ENCODE peak calls at places on chromosome 13, in ten cellular contexts. K, R, M, S, E, O, N, H, W and Q are unnamed samples.
A peak's percentile ranks its signal among the peaks of the same experiment; 100 is the strongest.

GRCh38 chr13:113110852-113111315 is 5.3 kb downstream of the F7 start:
- DNase-seq in W (no peak), S (no peak), N (peak; percentile 58), O (no peak), K (no peak), M (no peak), E (no peak), R (no peak), H (no peak), Q (no peak)

GRCh38 chr13:64767054-64767453 is 2463.1 kb downstream of the PCDH9 start:
- DNase-seq in M (no peak), S (no peak), H (no peak), K (no peak), W (no peak), O (no peak), N (no peak), E (no peak), R (no peak), Q (no peak)

GRCh38 chr13:97573011-97573410 is 139.0 kb downstream of the RAP2A start:
- DNase-seq in R (peak; percentile 88), E (no peak), M (no peak), O (no peak), N (no peak), K (no peak), W (no peak), H (no peak), S (no peak), Q (no peak)

GRCh38 chr13:98411617-98412310 is 165.1 kb downstream of the STK24 start:
- DNase-seq in W (no peak), N (peak; percentile 71), H (no peak), K (no peak), O (no peak), R (no peak), E (peak; percentile 3), M (no peak), S (no peak), Q (no peak)

GRCh38 chr13:49062297-49062896 is 86.7 kb downstream of the FNDC3A start:
- DNase-seq in M (no peak), K (no peak), S (no peak), R (peak; percentile 19), E (no peak), O (no peak), H (no peak), N (no peak), W (no peak), Q (no peak)

GRCh38 chr13:107370036-107370785 is 802.3 kb upstream of the ARGLU1 start:
- DNase-seq in W (no peak), E (no peak), K (no peak), M (no peak), S (no peak), R (peak; percentile 63), H (no peak), N (no peak), O (no peak), Q (no peak)

GRCh38 chr13:98307744-98308524 is 130.9 kb upstream of the RNF113B start:
- DNase-seq in M (no peak), K (no peak), H (no peak), O (no peak), R (peak; percentile 89), E (no peak), W (no peak), N (no peak), S (no peak), Q (no peak)

GRCh38 chr13:76696370-76696769 is 189.8 kb downstream of the KCTD12 start:
- DNase-seq in K (no peak), N (no peak), R (no peak), H (no peak), O (no peak), E (no peak), W (no peak), M (no peak), S (no peak), Q (no peak)

GRCh38 chr13:108621421-108621820 is 8.0 kb upstream of the MYO16 start:
- DNase-seq in H (no peak), M (no peak), N (no peak), R (no peak), S (no peak), K (no peak), W (no peak), O (no peak), E (no peak), Q (no peak)

GRCh38 chr13:95948646-95949045 is 104.6 kb downstream of the UGGT2 start:
- DNase-seq in R (peak; percentile 6), K (no peak), N (no peak), W (no peak), S (no peak), O (no peak), M (no peak), E (no peak), H (no peak), Q (no peak)

GRCh38 chr13:80755925-80756324 is 415.0 kb upstream of the SPRY2 start:
- DNase-seq in S (peak; percentile 44), H (no peak), N (no peak), K (no peak), E (no peak), R (no peak), O (no peak), M (no peak), W (peak; percentile 59), Q (no peak)

GRCh38 chr13:97237388-97237787 is 15.3 kb downstream of the MBNL2 start:
- DNase-seq in R (no peak), W (no peak), M (no peak), S (no peak), N (no peak), E (no peak), O (no peak), K (no peak), H (no peak), Q (no peak)

GRCh38 chr13:53778937-53779336 is 750.3 kb downstream of the OLFM4 start:
- DNase-seq in E (no peak), H (no peak), N (no peak), W (no peak), S (no peak), O (no peak), K (no peak), R (no peak), M (no peak), Q (no peak)

GRCh38 chr13:29487466-29488454 is 107.7 kb downstream of the SLC7A1 start:
- DNase-seq in N (peak; percentile 44), K (no peak), M (no peak), W (no peak), E (no peak), S (no peak), R (no peak), H (no peak), O (no peak), Q (no peak)

GRCh38 chr13:97030705-97031452 is 36.6 kb upstream of the OXGR1 start:
- DNase-seq in W (peak; percentile 12), O (no peak), H (peak; percentile 22), R (peak; percentile 62), N (no peak), E (no peak), S (no peak), K (no peak), M (peak; percentile 34), Q (no peak)

GRCh38 chr13:73056054-73056962 is 2.5 kb upstream of the KLF5 start:
- DNase-seq in S (no peak), W (no peak), E (no peak), M (peak; percentile 54), N (no peak), H (no peak), O (no peak), K (no peak), R (peak; percentile 77), Q (no peak)

GRCh38 chr13:75393839-75394238 is 88.1 kb downstream of the TBC1D4 start:
- DNase-seq in H (no peak), N (no peak), W (no peak), R (no peak), M (no peak), E (no peak), S (no peak), K (no peak), O (no peak), Q (no peak)

GRCh38 chr13:78239681-78240080 is 321.1 kb upstream of the EDNRB start:
- DNase-seq in H (no peak), O (no peak), S (no peak), K (no peak), E (no peak), R (no peak), W (no peak), M (no peak), N (no peak), Q (no peak)

GRCh38 chr13:113835461-113836274 is 28.2 kb downstream of the GAS6 start:
- DNase-seq in K (no peak), E (no peak), S (no peak), N (no peak), M (no peak), R (peak; percentile 81), H (no peak), W (no peak), O (no peak), Q (peak; percentile 15)

GRCh38 chr13:46211521-46212351 is at the start of gene LRRC63:
- DNase-seq in H (peak; percentile 82), S (peak; percentile 74), M (peak; percentile 23), K (peak; percentile 77), N (peak; percentile 89), W (peak; percentile 66), E (peak; percentile 71), R (peak; percentile 24), O (peak; percentile 72), Q (peak; percentile 76)

GRCh38 chr13:94516456-94516855 is 37.0 kb upstream of the DCT start:
- DNase-seq in E (no peak), H (no peak), M (no peak), K (no peak), N (no peak), S (no peak), O (no peak), R (no peak), W (no peak), Q (no peak)

GRCh38 chr13:50910483-50910805 is 853 bp downstream of the RNASEH2B start:
- DNase-seq in R (peak; percentile 41), K (no peak), M (peak; percentile 18), N (no peak), W (no peak), O (no peak), S (no peak), E (no peak), H (peak; percentile 27), Q (no peak)